ENCODE peak calls at places on chromosomes 11 and 22, in ten cellular contexts. P, J, C, Q, F, W, N, X, M and Y are unnamed samples. For H3K27me3, the result is how much of the 10 kb centered on the place peaks cover.

GRCh38 chr22:45878901-45879551 is 97.9 kb downstream of the WNT7B start:
- DNase-seq in N (peak), W (no peak), C (no peak), P (no peak), X (no peak), J (no peak), M (no peak), Q (peak), F (no peak), Y (no peak)

GRCh38 chr22:37293172-37293571 is 10.9 kb downstream of the CYTH4 start:
- DNase-seq in C (no peak), N (no peak), J (no peak), W (no peak), F (no peak), X (no peak), M (no peak), Q (no peak), P (no peak), Y (no peak)

GRCh38 chr11:102831128-102831708 is 12.2 kb downstream of the MMP3 start:
- DNase-seq in F (peak), P (peak), X (no peak), N (no peak), C (no peak), M (peak), J (no peak), Q (peak), W (no peak), Y (no peak)

GRCh38 chr11:78943841-78944240 is 369.2 kb upstream of the NARS2 start:
- DNase-seq in P (no peak), M (no peak), W (no peak), Q (no peak), X (no peak), C (no peak), F (no peak), J (no peak), N (no peak), Y (no peak)

GRCh38 chr22:20128902-20129746 is 2.5 kb upstream of the ZDHHC8 start:
- DNase-seq in M (peak), N (no peak), J (no peak), P (peak), X (peak), F (peak), C (peak), Q (no peak), W (no peak), Y (no peak)

GRCh38 chr11:78564037-78564888 is 10.4 kb downstream of the NARS2 start:
- DNase-seq in N (no peak), J (no peak), X (peak), P (peak), Q (no peak), F (peak), C (peak), M (peak), W (no peak), Y (no peak)

GRCh38 chr22:26779108-26779507 is 121.7 kb downstream of the MIAT start:
- DNase-seq in C (no peak), N (no peak), F (no peak), M (no peak), X (no peak), J (no peak), W (no peak), P (no peak), Q (no peak), Y (no peak)

GRCh38 chr22:39502789-39503464 is 837 bp downstream of the MIEF1 start:
- DNase-seq in Q (no peak), C (no peak), F (peak), X (no peak), P (no peak), N (no peak), W (no peak), M (peak), J (no peak), Y (no peak)

GRCh38 chr11:123221074-123221473 is 26.0 kb upstream of the CLMP start:
- DNase-seq in P (no peak), F (peak), Q (no peak), N (no peak), J (no peak), M (no peak), X (no peak), C (no peak), W (no peak), Y (no peak)

GRCh38 chr22:20516399-20516798 is 9.0 kb downstream of the MED15 start:
- DNase-seq in X (no peak), F (no peak), J (no peak), M (no peak), P (no peak), W (no peak), Q (no peak), N (no peak), C (no peak), Y (no peak)

GRCh38 chr22:28012811-28013460 is 93.9 kb upstream of the PITPNB start:
- DNase-seq in N (no peak), W (no peak), J (peak), C (no peak), X (no peak), P (no peak), F (no peak), Q (no peak), M (no peak), Y (no peak)

GRCh38 chr11:132100583-132100982 is 730.2 kb downstream of the NTM start:
- DNase-seq in N (no peak), J (no peak), X (no peak), W (no peak), M (no peak), Q (no peak), F (no peak), P (no peak), C (no peak), Y (no peak)

GRCh38 chr22:49697047-49697446 is 130.6 kb downstream of the BRD1 start:
- DNase-seq in C (no peak), M (no peak), X (no peak), N (no peak), F (no peak), J (no peak), W (no peak), P (no peak), Q (no peak), Y (no peak)

GRCh38 chr11:14905104-14906033 is 13.3 kb upstream of the CYP2R1 start:
- DNase-seq in N (no peak), C (no peak), Q (peak), M (peak), X (peak), P (peak), J (no peak), F (peak), W (no peak), Y (peak)

GRCh38 chr11:1195690-1196515 is 27.0 kb upstream of the MUC5B start:
- DNase-seq in P (no peak), N (peak), C (no peak), Q (peak), W (no peak), X (no peak), J (no peak), F (no peak), M (no peak), Y (peak)

GRCh38 chr11:120431633-120432032 is 79.9 kb upstream of the GRIK4 start:
- DNase-seq in M (peak), N (no peak), Q (no peak), W (peak), P (no peak), X (no peak), J (no peak), F (peak), C (peak), Y (no peak)

GRCh38 chr11:12052676-12053605 is 44.5 kb upstream of the DKK3 start:
- DNase-seq in J (no peak), P (peak), W (no peak), N (peak), M (no peak), F (no peak), C (no peak), X (no peak), Q (no peak), Y (no peak)

GRCh38 chr11:33773399-33774355 is 643 bp downstream of the FBXO3 start:
- DNase-seq in Q (no peak), J (no peak), F (peak), W (no peak), P (peak), X (peak), N (peak), C (no peak), M (peak), Y (no peak)

GRCh38 chr11:43870981-43871550 is 9.6 kb upstream of the ALKBH3 start:
- DNase-seq in X (no peak), M (no peak), F (no peak), P (no peak), N (peak), Q (no peak), J (no peak), C (no peak), W (no peak), Y (no peak)

GRCh38 chr11:57776101-57776511 is 14.5 kb downstream of the CTNND1 start:
- DNase-seq in Q (no peak), N (no peak), M (peak), C (no peak), P (no peak), J (no peak), F (peak), X (no peak), W (no peak), Y (no peak)

GRCh38 chr11:109739374-109739773 is 317.4 kb downstream of the C11orf87 start:
- DNase-seq in J (no peak), C (no peak), F (peak), P (no peak), N (no peak), M (no peak), X (no peak), Q (no peak), W (no peak), Y (no peak)

GRCh38 chr11:12158926-12159325 is 48.5 kb downstream of the MICAL2 start:
- DNase-seq in J (no peak), M (peak), W (no peak), Q (no peak), C (no peak), F (no peak), N (no peak), P (no peak), X (no peak), Y (peak)

GRCh38 chr11:106495046-106495445 is 417.6 kb downstream of the AASDHPPT start:
- DNase-seq in X (no peak), M (peak), P (no peak), W (no peak), J (no peak), C (peak), Q (no peak), F (peak), N (no peak), Y (no peak)

GRCh38 chr22:24834845-24835570 is 29.0 kb downstream of the SGSM1 start:
- DNase-seq in Q (no peak), J (no peak), N (no peak), M (peak), C (peak), W (no peak), P (peak), X (no peak), F (peak), Y (no peak)

GRCh38 chr22:20166703-20167102 is 15.8 kb upstream of the CCDC188 start:
- DNase-seq in P (no peak), F (no peak), X (no peak), J (no peak), M (no peak), C (no peak), Q (no peak), W (no peak), N (no peak), Y (no peak)

GRCh38 chr11:48024635-48025071 is 44.3 kb downstream of the PTPRJ start:
- DNase-seq in J (no peak), F (no peak), Q (no peak), C (no peak), P (no peak), N (no peak), W (no peak), X (no peak), M (no peak), Y (no peak)

GRCh38 chr11:113862430-113862829 is 12.9 kb downstream of the USP28 start:
- DNase-seq in Q (no peak), N (no peak), F (no peak), P (no peak), J (no peak), W (no peak), M (peak), C (peak), X (no peak), Y (no peak)

GRCh38 chr11:65456418-65456817 is 33.8 kb downstream of the NEAT1 start:
- DNase-seq in F (peak), P (no peak), Q (no peak), N (no peak), X (no peak), J (no peak), M (no peak), W (no peak), C (peak), Y (no peak)

GRCh38 chr22:17999851-18000250 is 24.5 kb downstream of the MICAL3 start:
- DNase-seq in N (no peak), W (no peak), J (no peak), M (no peak), F (no peak), C (peak), P (no peak), X (no peak), Q (no peak), Y (no peak)
- H3K4me3 ChIP-seq in N (peak), W (no peak), J (peak), M (peak), F (peak), C (peak), P (peak), X (peak), Q (peak), Y (no peak)

GRCh38 chr11:116960916-116961315 is 123.5 kb upstream of the APOA1 start:
- DNase-seq in F (peak), Q (no peak), C (peak), J (no peak), N (no peak), X (no peak), P (no peak), M (peak), W (no peak), Y (no peak)
- H3K27me3 ChIP-seq in F (under half), Q (under half), C (under half), J (under half), N (under half), X (under half), P (under half), M (under half), W (under half), Y (under half)

GRCh38 chr11:95563173-95563572 is 226.4 kb downstream of the FAM76B start:
- DNase-seq in F (peak), M (peak), N (no peak), W (no peak), C (no peak), J (no peak), P (no peak), X (no peak), Q (no peak), Y (no peak)
- H3K4me3 ChIP-seq in F (no peak), M (no peak), N (no peak), W (no peak), C (no peak), J (no peak), P (no peak), X (no peak), Q (no peak), Y (no peak)

GRCh38 chr11:27870985-27871485 is 170.8 kb upstream of the BDNF start:
- DNase-seq in C (no peak), X (no peak), J (no peak), W (no peak), Q (no peak), F (no peak), M (no peak), P (no peak), N (no peak), Y (no peak)

GRCh38 chr11:27873664-27874063 is 173.4 kb upstream of the BDNF start:
- DNase-seq in M (no peak), X (no peak), F (no peak), N (no peak), W (no peak), J (no peak), Q (no peak), C (no peak), P (no peak), Y (no peak)

GRCh38 chr11:27874998-27875397 is 174.7 kb upstream of the BDNF start:
- DNase-seq in Q (no peak), C (no peak), X (no peak), N (no peak), J (no peak), F (no peak), M (no peak), P (no peak), W (no peak), Y (no peak)

GRCh38 chr11:27875480-27876208 is 175.4 kb upstream of the BDNF start:
- DNase-seq in J (no peak), N (no peak), P (no peak), C (peak), F (no peak), X (no peak), W (no peak), Q (no peak), M (no peak), Y (no peak)

DNA sequence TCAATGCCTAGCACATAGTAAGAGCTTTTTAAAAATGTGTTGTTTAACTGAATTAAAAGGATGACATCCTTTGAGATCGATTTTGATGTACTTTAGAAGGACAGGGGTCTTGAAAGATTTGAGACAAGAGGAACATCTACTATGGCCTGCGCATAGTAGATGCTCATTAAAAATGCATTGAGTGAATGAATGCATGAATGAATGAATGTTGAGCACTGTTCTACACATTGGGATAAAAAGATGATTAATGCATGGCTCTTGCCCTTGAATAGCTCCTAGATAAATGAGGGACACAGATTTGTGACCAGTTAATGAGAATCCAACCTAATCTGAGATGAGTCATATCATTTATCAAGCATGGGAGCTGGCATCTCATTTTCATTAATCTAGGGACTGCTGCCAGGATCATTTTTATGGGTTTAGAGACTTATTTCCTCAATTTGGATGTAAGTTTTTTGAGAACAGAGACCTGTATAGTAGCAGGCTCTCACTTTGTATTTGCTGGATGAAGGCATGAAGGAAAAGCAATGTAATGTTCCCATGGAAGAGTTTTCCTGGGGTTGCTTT is 176.0 kb upstream of the BDNF start:
- DNase-seq in P (no peak), X (no peak), Q (no peak), N (no peak), W (no peak), J (no peak), F (no peak), C (no peak), M (no peak), Y (no peak)
- H3K27me3 ChIP-seq in P (under half), X (under half), Q (under half), N (under half), W (under half), J (under half), F (under half), C (under half), M (under half), Y (under half)

GRCh38 chr11:9947231-9947864 is 283.5 kb downstream of the SWAP70 start:
- DNase-seq in W (no peak), N (no peak), Q (no peak), P (no peak), J (no peak), X (no peak), F (no peak), C (no peak), M (no peak), Y (no peak)

GRCh38 chr11:9953994-9954626 is 290.2 kb downstream of the SWAP70 start:
- DNase-seq in W (no peak), C (peak), F (peak), P (no peak), J (no peak), M (peak), Q (no peak), N (no peak), X (no peak), Y (no peak)

GRCh38 chr11:9955387-9955786 is 291.5 kb downstream of the SWAP70 start:
- DNase-seq in Q (no peak), P (no peak), J (no peak), W (no peak), M (peak), F (peak), C (peak), N (no peak), X (no peak), Y (no peak)

GRCh38 chr11:9951714-9952275 is 287.9 kb downstream of the SWAP70 start:
- DNase-seq in N (no peak), P (no peak), F (no peak), Q (no peak), X (no peak), M (no peak), W (no peak), J (peak), C (no peak), Y (no peak)

DNA sequence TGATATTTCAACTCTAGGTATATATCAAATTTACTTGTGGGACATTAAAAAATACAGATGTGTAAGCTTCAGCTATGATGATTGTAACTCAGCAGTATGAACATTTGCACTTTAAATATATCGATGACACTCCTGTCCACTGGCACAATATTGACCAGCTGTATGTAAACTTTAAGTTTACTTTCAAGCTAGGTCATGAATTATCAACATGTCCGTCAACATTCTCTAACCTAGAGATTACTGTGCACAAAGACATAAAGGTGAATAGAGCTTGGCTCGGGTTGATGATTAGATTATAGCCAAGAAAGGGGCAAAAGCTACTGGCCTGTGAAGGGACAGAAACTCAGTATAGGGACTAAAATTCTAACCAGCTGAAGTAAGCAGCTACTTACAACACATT is 286.6 kb downstream of the SWAP70 start:
- DNase-seq in X (no peak), M (no peak), J (no peak), F (no peak), P (no peak), C (no peak), Q (no peak), N (no peak), W (no peak), Y (no peak)
- H3K4me3 ChIP-seq in X (no peak), M (no peak), J (no peak), F (no peak), P (no peak), C (no peak), Q (no peak), N (no peak), W (no peak), Y (no peak)

DNA sequence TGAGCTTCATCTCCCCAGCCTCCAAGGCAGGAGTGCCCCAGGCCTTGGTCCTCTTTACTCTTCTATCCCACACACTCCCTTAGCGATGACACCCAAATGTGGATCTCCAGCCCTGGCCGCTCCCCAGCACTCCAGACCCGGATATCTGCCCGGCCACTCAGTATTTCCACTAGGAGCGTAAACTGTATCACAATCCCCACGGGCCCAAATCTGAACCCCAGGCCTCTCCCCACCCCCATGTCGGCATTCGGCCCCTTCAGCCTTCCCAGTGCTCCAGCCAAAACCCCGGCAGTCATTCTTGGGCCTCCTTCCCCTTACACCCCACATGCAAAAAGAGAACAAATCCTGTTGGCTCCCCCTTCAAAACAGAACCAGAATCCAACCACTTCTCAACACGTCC is 20.8 kb downstream of the WNT11 start:
- DNase-seq in X (no peak), M (no peak), F (no peak), N (no peak), C (no peak), P (no peak), Q (no peak), W (no peak), J (peak), Y (no peak)
- H3K27me3 ChIP-seq in X (under half), M (under half), F (under half), N (under half), C (under half), P (under half), Q (under half), W (under half), J (under half), Y (under half)